ENCODE peak calls at places on chromosome 13, in four cellular contexts. P is mucosa of gallbladder; H is fibroblast of lung; K is stimulated activated naive CD8-positive, alpha-beta T cell treated with anti-CD3 and anti-CD28 coated beads, Interleukin-15, amount 100 ng/mL, for 72 hours. J is an unnamed sample.

GRCh38 chr13:26022538-26023292 is 29.1 kb downstream of the SHISA2 start:
- DNase-seq in P (peak), H (peak), K (no peak), J (peak)

GRCh38 chr13:111317571-111318360 is 2.7 kb upstream of the TEX29 start:
- DNase-seq in P (no peak), H (no peak), K (no peak), J (no peak)

GRCh38 chr13:99063952-99064351 is 86.1 kb upstream of the DOCK9 start:
- DNase-seq in P (no peak), H (peak), K (no peak), J (no peak)

GRCh38 chr13:113365551-113365971 is 1.6 kb upstream of the GRTP1 start:
- DNase-seq in P (no peak), H (no peak), K (no peak), J (no peak)

GRCh38 chr13:26585136-26585535 is 27.7 kb downstream of the WASF3 start:
- DNase-seq in P (no peak), H (peak), K (no peak), J (no peak)

GRCh38 chr13:101157261-101157660 is 259.0 kb downstream of the NALCN start:
- DNase-seq in P (no peak), H (no peak), K (no peak), J (peak)

GRCh38 chr13:36986462-36987240 is 12.5 kb downstream of the ALG5 start:
- DNase-seq in P (no peak), H (no peak), K (no peak), J (no peak)

GRCh38 chr13:35496761-35497386 is 20.4 kb upstream of the MAB21L1 start:
- DNase-seq in P (no peak), H (peak), K (no peak), J (no peak)

GRCh38 chr13:111316161-111316730 is 4.2 kb upstream of the TEX29 start:
- DNase-seq in P (no peak), H (no peak), K (no peak), J (no peak)

GRCh38 chr13:112928958-112929777 is 39.8 kb upstream of the MCF2L start:
- DNase-seq in P (peak), H (peak), K (no peak), J (no peak)

J was measured in thyroid gland.